ENCODE peak calls at places on chromosomes 4 and X, in six cellular contexts. One of them, this sample, is unnamed.

GRCh38 chr4:56360071-56360470 is 27.2 kb downstream of the AASDH start:
- DNase-seq in uterus: no peak
- DNase-seq in brain microvascular endothelial cell: no peak
- DNase-seq in activated B cell treated with CpG ODN at 0.5 μM for 24 hours: no peak
- DNase-seq in HepG2: no peak
- DNase-seq in stomach: no peak
- DNase-seq in this sample: no peak

GRCh38 chr4:161280929-161281328 is 882.9 kb downstream of the FSTL5 start:
- DNase-seq in activated B cell treated with CpG ODN at 0.5 μM for 24 hours: no peak
- DNase-seq in stomach: no peak
- DNase-seq in uterus: no peak
- DNase-seq in brain microvascular endothelial cell: no peak
- DNase-seq in HepG2: no peak
- DNase-seq in this sample: no peak

GRCh38 chr4:63315651-63316050 is 1093.6 kb downstream of the TECRL start:
- DNase-seq in brain microvascular endothelial cell: no peak
- DNase-seq in activated B cell treated with CpG ODN at 0.5 μM for 24 hours: no peak
- DNase-seq in HepG2: no peak
- DNase-seq in uterus: no peak
- DNase-seq in stomach: no peak
- DNase-seq in this sample: no peak

GRCh38 chr4:173424899-173425805 is 26.2 kb upstream of the SCRG1 start:
- DNase-seq in HepG2: no peak
- DNase-seq in uterus: no peak
- DNase-seq in activated B cell treated with CpG ODN at 0.5 μM for 24 hours: no peak
- DNase-seq in brain microvascular endothelial cell: peak; percentile 76
- DNase-seq in stomach: no peak
- DNase-seq in this sample: no peak

GRCh38 chrX:18674417-18674787 is 2.5 kb upstream of the RS1 start:
- DNase-seq in stomach: peak; percentile 27
- DNase-seq in brain microvascular endothelial cell: no peak
- DNase-seq in HepG2: no peak
- DNase-seq in uterus: no peak
- DNase-seq in activated B cell treated with CpG ODN at 0.5 μM for 24 hours: peak; percentile 26
- DNase-seq in this sample: peak; percentile 12

GRCh38 chrX:16920116-16920515 is 26.3 kb upstream of the REPS2 start:
- DNase-seq in HepG2: no peak
- DNase-seq in brain microvascular endothelial cell: no peak
- DNase-seq in activated B cell treated with CpG ODN at 0.5 μM for 24 hours: no peak
- DNase-seq in stomach: no peak
- DNase-seq in uterus: no peak
- DNase-seq in this sample: no peak

GRCh38 chr4:182448281-182449151 is 205.3 kb downstream of the TENM3 start:
- DNase-seq in stomach: peak; percentile 89
- DNase-seq in uterus: peak; percentile 94
- DNase-seq in activated B cell treated with CpG ODN at 0.5 μM for 24 hours: no peak
- DNase-seq in HepG2: peak; percentile 74
- DNase-seq in brain microvascular endothelial cell: peak; percentile 91
- DNase-seq in this sample: peak; percentile 82

GRCh38 chrX:12970691-12971202 is 4.2 kb upstream of the TMSB4X start:
- DNase-seq in activated B cell treated with CpG ODN at 0.5 μM for 24 hours: no peak
- DNase-seq in uterus: peak; percentile 51
- DNase-seq in HepG2: peak; percentile 27
- DNase-seq in stomach: no peak
- DNase-seq in brain microvascular endothelial cell: no peak
- DNase-seq in this sample: no peak

GRCh38 chr4:101279377-101279871 is 67.9 kb downstream of the PPP3CA start:
- DNase-seq in stomach: no peak
- DNase-seq in brain microvascular endothelial cell: peak; percentile 95
- DNase-seq in activated B cell treated with CpG ODN at 0.5 μM for 24 hours: no peak
- DNase-seq in uterus: peak; percentile 77
- DNase-seq in HepG2: no peak
- DNase-seq in this sample: no peak

GRCh38 chrX:446243-446642 is 59.5 kb upstream of the PPP2R3B start:
- DNase-seq in HepG2: no peak
- DNase-seq in activated B cell treated with CpG ODN at 0.5 μM for 24 hours: no peak
- DNase-seq in brain microvascular endothelial cell: no peak
- DNase-seq in stomach: no peak
- DNase-seq in uterus: no peak
- DNase-seq in this sample: no peak

GRCh38 chr4:56128231-56128630 is 179.5 kb downstream of the CEP135 start:
- DNase-seq in activated B cell treated with CpG ODN at 0.5 μM for 24 hours: no peak
- DNase-seq in uterus: no peak
- DNase-seq in stomach: no peak
- DNase-seq in brain microvascular endothelial cell: peak; percentile 49
- DNase-seq in HepG2: no peak
- DNase-seq in this sample: no peak

GRCh38 chr4:106048250-106048931 is 153.1 kb downstream of the NPNT start:
- DNase-seq in brain microvascular endothelial cell: no peak
- DNase-seq in HepG2: no peak
- DNase-seq in stomach: no peak
- DNase-seq in activated B cell treated with CpG ODN at 0.5 μM for 24 hours: no peak
- DNase-seq in uterus: no peak
- DNase-seq in this sample: no peak

GRCh38 chr4:1686440-1687036 is 2.4 kb upstream of the FAM53A start:
- DNase-seq in activated B cell treated with CpG ODN at 0.5 μM for 24 hours: no peak
- DNase-seq in brain microvascular endothelial cell: no peak
- DNase-seq in HepG2: no peak
- DNase-seq in stomach: no peak
- DNase-seq in uterus: no peak
- DNase-seq in this sample: no peak

GRCh38 chr4:19583827-19584569 is 667.7 kb upstream of the SLIT2 start:
- DNase-seq in activated B cell treated with CpG ODN at 0.5 μM for 24 hours: no peak
- DNase-seq in brain microvascular endothelial cell: no peak
- DNase-seq in stomach: no peak
- DNase-seq in HepG2: no peak
- DNase-seq in uterus: no peak
- DNase-seq in this sample: no peak

GRCh38 chr4:119730644-119730995 is 102.0 kb upstream of the PDE5A start:
- DNase-seq in HepG2: no peak
- DNase-seq in uterus: no peak
- DNase-seq in activated B cell treated with CpG ODN at 0.5 μM for 24 hours: no peak
- DNase-seq in brain microvascular endothelial cell: no peak
- DNase-seq in stomach: no peak
- DNase-seq in this sample: no peak

GRCh38 chr4:140839396-140839795 is 83.2 kb upstream of the TBC1D9 start:
- DNase-seq in HepG2: no peak
- DNase-seq in stomach: no peak
- DNase-seq in uterus: no peak
- DNase-seq in brain microvascular endothelial cell: no peak
- DNase-seq in activated B cell treated with CpG ODN at 0.5 μM for 24 hours: no peak
- DNase-seq in this sample: no peak

GRCh38 chrX:100768679-100769338 is 36.9 kb upstream of the SYTL4 start:
- DNase-seq in HepG2: peak; percentile 49
- DNase-seq in brain microvascular endothelial cell: peak; percentile 81
- DNase-seq in activated B cell treated with CpG ODN at 0.5 μM for 24 hours: peak; percentile 68
- DNase-seq in stomach: peak; percentile 95
- DNase-seq in uterus: peak; percentile 90
- DNase-seq in this sample: peak; percentile 80

GRCh38 chr4:16083217-16084191 is at the start of gene PROM1:
- DNase-seq in HepG2: peak; percentile 3
- DNase-seq in stomach: peak; percentile 44
- DNase-seq in brain microvascular endothelial cell: no peak
- DNase-seq in activated B cell treated with CpG ODN at 0.5 μM for 24 hours: peak; percentile 21
- DNase-seq in uterus: no peak
- DNase-seq in this sample: peak; percentile 61

GRCh38 chr4:60847614-60848013 is 352.5 kb upstream of the ADGRL3 start:
- DNase-seq in HepG2: peak; percentile 45
- DNase-seq in stomach: no peak
- DNase-seq in activated B cell treated with CpG ODN at 0.5 μM for 24 hours: no peak
- DNase-seq in brain microvascular endothelial cell: no peak
- DNase-seq in uterus: no peak
- DNase-seq in this sample: no peak

GRCh38 chr4:40132816-40133215 is 64.0 kb upstream of the RHOH start:
- DNase-seq in HepG2: no peak
- DNase-seq in brain microvascular endothelial cell: no peak
- DNase-seq in activated B cell treated with CpG ODN at 0.5 μM for 24 hours: no peak
- DNase-seq in stomach: no peak
- DNase-seq in uterus: no peak
- DNase-seq in this sample: no peak

GRCh38 chrX:35841872-35842271 is 43.7 kb downstream of the MAGEB16 start:
- DNase-seq in activated B cell treated with CpG ODN at 0.5 μM for 24 hours: no peak
- DNase-seq in uterus: no peak
- DNase-seq in brain microvascular endothelial cell: no peak
- DNase-seq in HepG2: no peak
- DNase-seq in stomach: no peak
- DNase-seq in this sample: no peak

GRCh38 chr4:139753686-139754085 is 88.1 kb downstream of the MGST2 start:
- DNase-seq in stomach: no peak
- DNase-seq in HepG2: no peak
- DNase-seq in uterus: no peak
- DNase-seq in brain microvascular endothelial cell: no peak
- DNase-seq in activated B cell treated with CpG ODN at 0.5 μM for 24 hours: no peak
- DNase-seq in this sample: no peak
- TF ChIP-seq CTCF in stomach: no peak
- TF ChIP-seq CTCF in HepG2: no peak
- TF ChIP-seq CTCF in uterus: no peak
- TF ChIP-seq CTCF in brain microvascular endothelial cell: no peak
- TF ChIP-seq CTCF in activated B cell treated with CpG ODN at 0.5 μM for 24 hours: no peak
- TF ChIP-seq CTCF in this sample: no peak

GRCh38 chrX:81957900-81958545 is 756.1 kb downstream of the SH3BGRL start:
- DNase-seq in activated B cell treated with CpG ODN at 0.5 μM for 24 hours: no peak
- DNase-seq in brain microvascular endothelial cell: no peak
- DNase-seq in uterus: no peak
- DNase-seq in stomach: no peak
- DNase-seq in HepG2: no peak
- DNase-seq in this sample: no peak
- TF ChIP-seq CTCF in activated B cell treated with CpG ODN at 0.5 μM for 24 hours: no peak
- TF ChIP-seq CTCF in brain microvascular endothelial cell: no peak
- TF ChIP-seq CTCF in uterus: no peak
- TF ChIP-seq CTCF in stomach: peak; percentile 11
- TF ChIP-seq CTCF in HepG2: peak; percentile 47
- TF ChIP-seq CTCF in this sample: no peak

DNA sequence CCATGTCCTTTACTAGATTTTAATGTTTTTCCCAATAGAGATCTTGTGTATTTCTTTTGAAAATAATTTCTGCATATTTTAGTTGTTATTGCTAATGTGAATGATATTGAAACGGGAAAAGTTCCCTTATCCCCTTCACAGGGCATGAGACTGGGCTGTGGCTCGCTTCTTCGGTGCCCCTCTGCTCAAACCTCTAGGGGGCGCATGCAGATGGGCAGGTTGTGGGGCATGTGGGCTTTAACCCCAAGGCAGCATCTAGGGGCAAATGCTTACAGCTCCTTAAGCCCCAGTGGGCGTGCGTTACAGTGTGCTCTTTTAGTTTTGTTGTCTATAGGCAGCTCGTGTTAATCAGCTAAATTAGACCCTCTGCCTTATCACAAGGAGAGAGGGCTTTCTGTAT is 194.7 kb downstream of the OPHN1 start:
- DNase-seq in brain microvascular endothelial cell: no peak
- DNase-seq in HepG2: no peak
- DNase-seq in uterus: no peak
- DNase-seq in activated B cell treated with CpG ODN at 0.5 μM for 24 hours: no peak
- DNase-seq in stomach: no peak
- DNase-seq in this sample: no peak
- TF ChIP-seq CTCF in brain microvascular endothelial cell: peak; percentile 60
- TF ChIP-seq CTCF in HepG2: peak; percentile 66
- TF ChIP-seq CTCF in uterus: no peak
- TF ChIP-seq CTCF in activated B cell treated with CpG ODN at 0.5 μM for 24 hours: no peak
- TF ChIP-seq CTCF in stomach: no peak
- TF ChIP-seq CTCF in this sample: peak; percentile 23

GRCh38 chr4:8581094-8581861 is 1.1 kb downstream of the GPR78 start:
- DNase-seq in activated B cell treated with CpG ODN at 0.5 μM for 24 hours: no peak
- DNase-seq in uterus: peak; percentile 1
- DNase-seq in stomach: no peak
- DNase-seq in brain microvascular endothelial cell: no peak
- DNase-seq in HepG2: no peak
- DNase-seq in this sample: no peak
- TF ChIP-seq CTCF in activated B cell treated with CpG ODN at 0.5 μM for 24 hours: no peak
- TF ChIP-seq CTCF in uterus: no peak
- TF ChIP-seq CTCF in stomach: no peak
- TF ChIP-seq CTCF in brain microvascular endothelial cell: no peak
- TF ChIP-seq CTCF in HepG2: no peak
- TF ChIP-seq CTCF in this sample: no peak

This sample was measured in progenitor cell of endocrine pancreas.